ENCODE peak calls at places on chromosome 15, in four cellular contexts. B, I, H and T are unnamed samples.

GRCh38 chr15:65712415-65712814 is 79.7 kb downstream of the DENND4A start:
- DNase-seq in I (no peak), B (no peak), H (no peak), T (no peak)

GRCh38 chr15:90750186-90750585 is 33.0 kb downstream of the BLM start:
- DNase-seq in I (no peak), H (no peak), B (no peak), T (no peak)

GRCh38 chr15:31488437-31489204 is 162.0 kb downstream of the KLF13 start:
- DNase-seq in I (peak), B (peak), H (peak), T (peak)

GRCh38 chr15:87326274-87326673 is 930.3 kb downstream of the NTRK3 start:
- DNase-seq in H (no peak), B (no peak), I (no peak), T (no peak)

GRCh38 chr15:53716909-53717878 is 42.3 kb downstream of the WDR72 start:
- DNase-seq in B (no peak), I (no peak), H (no peak), T (no peak)

GRCh38 chr15:36024066-36024465 is 478.1 kb upstream of the DPH6 start:
- DNase-seq in I (no peak), B (no peak), H (no peak), T (no peak)

GRCh38 chr15:85312925-85313324 is 67.5 kb upstream of the AKAP13 start:
- DNase-seq in B (no peak), H (no peak), I (no peak), T (no peak)

GRCh38 chr15:80885180-80885579 is 104.4 kb downstream of the MESD start:
- DNase-seq in I (no peak), B (no peak), H (no peak), T (no peak)

GRCh38 chr15:31402511-31403056 is 75.9 kb downstream of the KLF13 start:
- DNase-seq in H (no peak), B (peak), I (no peak), T (peak)

GRCh38 chr15:68492855-68493254 is 60.9 kb upstream of the ITGA11 start:
- DNase-seq in B (no peak), I (no peak), H (no peak), T (no peak)

GRCh38 chr15:33013827-33014445 is 180.6 kb downstream of the FMN1 start:
- DNase-seq in B (no peak), H (no peak), I (no peak), T (no peak)

GRCh38 chr15:65795663-65796201 is 3.6 kb upstream of the DENND4A start:
- DNase-seq in H (no peak), I (no peak), B (no peak), T (no peak)

GRCh38 chr15:63595688-63596087 is 1.5 kb upstream of the FBXL22 start:
- DNase-seq in B (no peak), I (peak), H (no peak), T (no peak)

GRCh38 chr15:84812842-84813241 is 4.3 kb upstream of the ALPK3 start:
- DNase-seq in B (no peak), I (no peak), H (no peak), T (no peak)

GRCh38 chr15:73172508-73172907 is 120.2 kb downstream of the NEO1 start:
- DNase-seq in B (no peak), H (no peak), I (no peak), T (no peak)
- H3K4me3 ChIP-seq in B (no peak), H (no peak), I (no peak), T (no peak)

DNA sequence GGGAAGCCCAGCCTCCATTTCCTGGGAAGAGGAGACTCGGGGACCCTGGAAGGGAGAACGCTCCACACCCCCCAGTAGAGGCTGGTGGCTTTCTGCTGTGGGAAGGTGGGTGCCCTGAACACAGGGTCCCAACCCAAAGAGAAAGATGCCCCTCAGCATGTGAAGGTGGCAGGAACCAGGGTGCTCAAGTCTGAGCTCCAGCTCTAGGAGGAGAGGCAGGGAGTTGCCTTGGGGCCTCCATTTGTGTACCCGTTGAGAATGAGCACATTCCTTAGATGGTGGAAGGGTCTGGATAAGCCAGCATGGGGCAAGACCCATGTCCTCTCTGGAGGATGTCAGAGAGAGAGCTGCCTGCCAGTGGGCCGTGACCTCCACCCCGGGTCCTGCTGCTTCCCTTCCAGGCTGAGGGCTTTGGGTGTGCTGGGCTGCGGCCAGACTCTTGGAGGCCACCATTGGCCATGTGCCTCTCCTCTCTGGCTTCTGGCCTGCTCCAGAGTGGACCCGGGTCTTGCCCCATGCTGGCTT is 212.3 kb downstream of the TBC1D2B start:
- DNase-seq in H (no peak), B (no peak), I (no peak), T (no peak)
- TF ChIP-seq POLR2A in H (no peak), B (no peak), I (no peak), T (no peak)

GRCh38 chr15:92394327-92395175 is 870 bp downstream of the ST8SIA2 start:
- DNase-seq in I (no peak), H (no peak), B (peak), T (no peak)

GRCh38 chr15:92392966-92393286 is 755 bp upstream of the ST8SIA2 start:
- DNase-seq in B (no peak), I (no peak), H (no peak), T (no peak)

GRCh38 chr15:92393994-92394326 is 279 bp downstream of the ST8SIA2 start:
- DNase-seq in H (no peak), B (no peak), I (no peak), T (no peak)

GRCh38 chr15:92392462-92392861 is 1.2 kb upstream of the ST8SIA2 start:
- DNase-seq in H (no peak), I (no peak), B (no peak), T (no peak)

GRCh38 chr15:92393287-92393993 is at the start of gene ST8SIA2:
- DNase-seq in B (no peak), H (no peak), I (no peak), T (no peak)
- H3K4me3 ChIP-seq in B (peak), H (no peak), I (peak), T (no peak)

DNA sequence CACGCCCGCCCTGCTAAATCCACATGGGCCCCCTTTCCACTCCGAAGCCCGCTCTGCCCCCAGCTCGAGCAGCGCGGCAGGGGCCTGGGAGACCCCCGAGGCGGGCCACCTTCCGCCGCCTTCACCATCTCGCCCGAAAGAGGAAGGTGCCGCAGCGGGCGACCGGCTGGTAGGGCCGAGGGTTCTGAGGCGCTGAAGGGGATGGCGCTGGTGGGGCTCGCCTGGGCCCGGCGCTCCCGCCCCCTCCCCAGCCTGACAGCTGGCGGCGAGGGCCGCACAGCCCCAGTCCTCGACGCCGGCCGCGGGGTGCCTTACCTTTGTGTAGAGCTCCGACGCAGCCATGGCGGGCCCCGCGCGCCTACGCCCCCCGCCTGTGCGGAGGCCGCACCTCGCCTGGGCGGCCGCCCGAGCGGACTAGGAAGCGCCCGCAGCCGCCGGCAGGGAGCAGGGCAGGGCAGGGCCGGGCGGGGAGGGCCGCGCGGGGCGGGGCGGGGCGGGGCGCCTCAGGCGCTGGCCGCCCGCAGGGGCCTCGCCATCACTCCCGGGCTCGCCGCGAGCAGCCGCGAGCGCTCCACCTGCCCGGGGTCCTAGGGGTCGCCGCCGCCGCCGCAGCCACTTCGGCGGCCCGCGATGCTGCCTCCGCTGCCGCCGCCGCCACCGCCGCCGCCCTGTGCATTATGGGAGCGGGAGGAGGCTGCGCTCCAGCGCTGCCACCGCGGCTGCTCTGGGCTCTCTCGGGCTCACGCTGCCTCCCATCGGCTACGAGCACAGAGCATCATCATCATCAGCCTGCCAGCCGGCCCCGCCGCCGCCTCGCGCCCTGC is at the start of gene MYO5A:
- DNase-seq in B (peak), H (no peak), I (no peak), T (peak)
- TF ChIP-seq POLR2A in B (no peak), H (peak), I (no peak), T (peak)

GRCh38 chr15:41331281-41331680 is 1.1 kb downstream of the OIP5 start:
- DNase-seq in B (no peak), H (no peak), I (no peak), T (no peak)
- H3K4me3 ChIP-seq in B (peak), H (peak), I (no peak), T (no peak)

GRCh38 chr15:88663216-88663615 is 24.4 kb downstream of the ISG20 start:
- DNase-seq in H (no peak), I (peak), B (peak), T (no peak)
- TF ChIP-seq POLR2A in H (no peak), I (no peak), B (no peak), T (no peak)

GRCh38 chr15:100349321-100349695 is 7.5 kb upstream of the ADAMTS17 start:
- DNase-seq in I (peak), H (no peak), B (no peak), T (no peak)

GRCh38 chr15:100353469-100353868 is 11.7 kb upstream of the ADAMTS17 start:
- DNase-seq in I (no peak), B (peak), H (no peak), T (no peak)

GRCh38 chr15:100348578-100348977 is 6.8 kb upstream of the ADAMTS17 start:
- DNase-seq in H (no peak), I (peak), B (no peak), T (no peak)

GRCh38 chr15:100349696-100350433 is 8.1 kb upstream of the ADAMTS17 start:
- DNase-seq in I (peak), H (peak), B (peak), T (peak)

DNA sequence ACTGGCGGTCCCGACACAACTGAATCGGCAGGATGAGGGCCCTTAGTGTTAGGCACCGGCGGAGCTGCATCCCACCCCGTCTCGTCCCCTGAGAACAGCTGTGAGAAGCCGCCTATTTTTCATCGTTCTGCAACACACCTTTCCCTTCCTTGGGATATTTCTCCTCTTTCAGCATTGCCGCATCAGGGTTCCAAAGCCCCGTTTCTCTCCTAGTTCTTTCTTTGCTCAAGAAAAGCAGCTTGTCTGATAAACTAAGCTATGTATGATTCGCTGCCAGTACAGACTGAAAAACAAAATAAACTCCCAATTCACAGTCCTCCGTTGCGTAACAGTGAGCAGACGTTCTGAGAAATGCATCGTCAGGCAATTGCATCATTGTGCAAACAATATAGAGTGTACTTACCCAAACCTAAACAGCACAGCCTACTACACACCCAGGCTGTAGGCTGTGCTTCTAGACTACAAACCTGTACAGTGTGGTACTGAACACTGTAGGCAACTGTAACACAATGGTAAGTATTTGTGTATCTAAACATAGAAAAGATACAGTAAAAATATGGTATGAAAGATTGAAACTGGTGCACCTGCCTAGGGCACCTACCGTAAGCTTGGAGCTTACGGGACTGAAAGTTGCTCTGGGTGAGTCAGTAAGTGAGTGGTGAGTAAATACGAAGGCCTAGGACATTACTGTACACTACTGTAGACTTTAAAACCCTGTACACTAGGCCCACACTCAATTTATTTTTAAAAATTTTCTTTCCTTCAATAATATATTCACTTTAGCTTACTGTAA is 8.9 kb upstream of the ADAMTS17 start:
- DNase-seq in B (no peak), H (no peak), I (no peak), T (no peak)
- H3K4me3 ChIP-seq in B (peak), H (no peak), I (peak), T (peak)